ENCODE peak calls at places on chromosomes 11 and 22, in ten cellular contexts. M, Q, H, T, B, L, N, D, V and I are unnamed samples. For H3K27me3 and H3K4me1, the result is how much of the 10 kb centered on the place peaks cover.

GRCh38 chr11:86798988-86799387 is 1.4 kb upstream of the PRSS23 start:
- DNase-seq in M (no peak), Q (peak), H (no peak), T (no peak), B (no peak), L (no peak), N (no peak), D (peak), V (no peak), I (peak)

GRCh38 chr11:68881320-68881719 is 22.3 kb downstream of the MRPL21 start:
- DNase-seq in M (no peak), Q (no peak), H (no peak), T (no peak), B (no peak), L (no peak), N (no peak), D (no peak), V (no peak), I (no peak)

GRCh38 chr11:35617687-35618496 is at the start of gene FJX1:
- DNase-seq in M (peak), Q (peak), H (peak), T (peak), B (peak), L (peak), N (no peak), D (peak), V (peak), I (peak)

GRCh38 chr11:90774727-90775572 is 552.1 kb upstream of the CHORDC1 start:
- DNase-seq in M (no peak), Q (no peak), H (no peak), T (no peak), B (peak), L (no peak), N (no peak), D (no peak), V (no peak), I (no peak)

GRCh38 chr11:9616042-9616640 is 42.7 kb downstream of the WEE1 start:
- DNase-seq in M (no peak), Q (peak), H (no peak), T (no peak), B (no peak), L (no peak), N (no peak), D (peak), V (no peak), I (no peak)

GRCh38 chr22:19429950-19430889 is 1.3 kb downstream of the HIRA start:
- DNase-seq in M (peak), Q (peak), H (no peak), T (peak), B (peak), L (no peak), N (peak), D (peak), V (no peak), I (peak)

GRCh38 chr11:37512156-37512780 is 914.2 kb upstream of the RAG2 start:
- DNase-seq in M (no peak), Q (no peak), H (no peak), T (no peak), B (no peak), L (no peak), N (no peak), D (no peak), V (no peak), I (no peak)

GRCh38 chr11:100914415-100914814 is 215.2 kb downstream of the PGR start:
- DNase-seq in M (no peak), Q (no peak), H (no peak), T (no peak), B (peak), L (no peak), N (no peak), D (no peak), V (no peak), I (no peak)

GRCh38 chr11:125263268-125263790 is 98.8 kb downstream of the PKNOX2 start:
- DNase-seq in M (peak), Q (peak), H (peak), T (peak), B (peak), L (peak), N (no peak), D (peak), V (peak), I (peak)

GRCh38 chr22:38513063-38513462 is 7.0 kb upstream of the DDX17 start:
- DNase-seq in M (peak), Q (no peak), H (no peak), T (no peak), B (peak), L (no peak), N (peak), D (no peak), V (no peak), I (peak)

GRCh38 chr11:110599207-110599606 is 113.0 kb downstream of the ARHGAP20 start:
- DNase-seq in M (no peak), Q (no peak), H (no peak), T (no peak), B (no peak), L (no peak), N (no peak), D (no peak), V (no peak), I (no peak)

GRCh38 chr11:95767498-95767897 is 22.1 kb downstream of the FAM76B start:
- DNase-seq in M (no peak), Q (peak), H (no peak), T (no peak), B (no peak), L (no peak), N (no peak), D (peak), V (no peak), I (no peak)

GRCh38 chr22:38733329-38734202 is 22.2 kb downstream of the SUN2 start:
- DNase-seq in M (peak), Q (peak), H (peak), T (peak), B (peak), L (no peak), N (peak), D (peak), V (no peak), I (peak)

GRCh38 chr11:93099811-93100210 is 98.0 kb downstream of the SLC36A4 start:
- DNase-seq in M (no peak), Q (peak), H (no peak), T (no peak), B (no peak), L (no peak), N (no peak), D (peak), V (no peak), I (peak)

GRCh38 chr11:116578971-116579687 is 193.7 kb downstream of the BUD13 start:
- DNase-seq in M (no peak), Q (no peak), H (no peak), T (no peak), B (peak), L (peak), N (no peak), D (no peak), V (peak), I (no peak)

GRCh38 chr22:27778299-27779090 is 23.1 kb downstream of the MN1 start:
- DNase-seq in M (no peak), Q (no peak), H (no peak), T (no peak), B (no peak), L (no peak), N (no peak), D (peak), V (no peak), I (no peak)

GRCh38 chr11:19079643-19080440 is 19.3 kb upstream of the MRGPRX2 start:
- DNase-seq in M (no peak), Q (peak), H (no peak), T (no peak), B (no peak), L (no peak), N (no peak), D (peak), V (no peak), I (peak)

GRCh38 chr11:63599211-63600122 is 14.8 kb downstream of the PLAAT3 start:
- DNase-seq in M (no peak), Q (peak), H (no peak), T (no peak), B (no peak), L (no peak), N (no peak), D (peak), V (no peak), I (no peak)

GRCh38 chr11:47215366-47215925 is 672 bp downstream of the DDB2 start:
- DNase-seq in M (no peak), Q (no peak), H (no peak), T (no peak), B (no peak), L (no peak), N (no peak), D (no peak), V (no peak), I (no peak)

DNA sequence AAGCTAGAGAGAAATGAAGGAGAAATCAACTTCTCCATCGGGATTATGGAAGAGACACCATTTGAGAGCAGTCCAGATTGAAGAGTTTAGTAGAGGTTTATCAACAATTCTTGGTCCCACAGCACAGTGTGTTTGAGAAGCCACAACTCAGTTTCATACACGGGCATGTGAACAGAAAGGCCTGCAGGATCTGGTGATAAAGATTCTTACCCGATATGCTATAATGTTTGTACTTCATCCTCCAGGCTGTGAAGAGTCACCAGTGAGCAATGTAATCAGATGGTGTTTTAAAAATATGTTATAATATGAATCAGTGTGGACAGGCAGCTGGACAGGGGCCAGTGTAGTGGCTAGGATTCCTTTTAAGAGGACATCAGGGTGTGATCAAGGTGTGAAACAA is 29.7 kb upstream of the VWA5A start:
- DNase-seq in M (no peak), Q (peak), H (no peak), T (no peak), B (no peak), L (no peak), N (no peak), D (peak), V (no peak), I (no peak)
- H3K27me3 ChIP-seq in M (under half), Q (under half), H (under half), T (under half), B (under half), L (under half), N (under half), D (under half), V (under half), I (under half)

GRCh38 chr11:118090545-118091162 is 3.9 kb upstream of the SMIM35 start:
- DNase-seq in M (no peak), Q (no peak), H (no peak), T (no peak), B (no peak), L (no peak), N (no peak), D (no peak), V (no peak), I (no peak)
- H3K4me1 ChIP-seq in M (under half), Q (under half), H (under half), T (under half), B (under half), L (under half), N (under half), D (under half), V (under half), I (under half)

GRCh38 chr11:78158987-78159662 is 19.7 kb upstream of the ALG8 start:
- DNase-seq in M (no peak), Q (peak), H (no peak), T (no peak), B (no peak), L (no peak), N (no peak), D (no peak), V (no peak), I (no peak)
- H3K27ac ChIP-seq in M (peak), Q (peak), H (peak), T (no peak), B (no peak), L (no peak), N (no peak), D (no peak), V (no peak), I (no peak)

GRCh38 chr11:64705501-64705900 is 17.5 kb downstream of the NRXN2 start:
- DNase-seq in M (no peak), Q (no peak), H (no peak), T (no peak), B (no peak), L (no peak), N (no peak), D (no peak), V (no peak), I (no peak)
- H3K27me3 ChIP-seq in M (half or more), Q (under half), H (under half), T (under half), B (under half), L (half or more), N (under half), D (under half), V (under half), I (under half)

GRCh38 chr11:118572075-118572913 is at the start of gene ARCN1:
- DNase-seq in M (peak), Q (peak), H (peak), T (peak), B (peak), L (peak), N (peak), D (peak), V (peak), I (peak)

GRCh38 chr11:118574636-118575035 is 2.4 kb downstream of the ARCN1 start:
- DNase-seq in M (no peak), Q (no peak), H (no peak), T (no peak), B (no peak), L (no peak), N (no peak), D (no peak), V (no peak), I (no peak)

GRCh38 chr11:118570787-118571186 is 1.4 kb upstream of the ARCN1 start:
- DNase-seq in M (no peak), Q (no peak), H (no peak), T (no peak), B (no peak), L (no peak), N (no peak), D (no peak), V (no peak), I (no peak)

GRCh38 chr11:118569670-118570069 is 2.5 kb upstream of the ARCN1 start:
- DNase-seq in M (no peak), Q (no peak), H (no peak), T (no peak), B (no peak), L (no peak), N (no peak), D (no peak), V (no peak), I (no peak)

GRCh38 chr11:118572914-118573550 is 823 bp downstream of the ARCN1 start:
- DNase-seq in M (no peak), Q (peak), H (no peak), T (no peak), B (peak), L (no peak), N (no peak), D (peak), V (peak), I (no peak)
- H3K4me1 ChIP-seq in M (half or more), Q (under half), H (under half), T (under half), B (under half), L (under half), N (under half), D (under half), V (under half), I (under half)

GRCh38 chr11:13682212-13682611 is 13.7 kb downstream of the FAR1 start:
- DNase-seq in M (no peak), Q (no peak), H (no peak), T (no peak), B (no peak), L (no peak), N (no peak), D (no peak), V (no peak), I (no peak)

GRCh38 chr11:13685461-13686108 is 17.1 kb downstream of the FAR1 start:
- DNase-seq in M (no peak), Q (peak), H (no peak), T (no peak), B (no peak), L (no peak), N (no peak), D (peak), V (no peak), I (peak)

GRCh38 chr11:13680501-13681264 is 12.2 kb downstream of the FAR1 start:
- DNase-seq in M (no peak), Q (no peak), H (no peak), T (no peak), B (peak), L (no peak), N (no peak), D (peak), V (no peak), I (no peak)

GRCh38 chr11:13679768-13680167 is 11.3 kb downstream of the FAR1 start:
- DNase-seq in M (no peak), Q (no peak), H (no peak), T (no peak), B (no peak), L (no peak), N (no peak), D (no peak), V (no peak), I (no peak)

GRCh38 chr11:13681470-13681869 is 13.0 kb downstream of the FAR1 start:
- DNase-seq in M (no peak), Q (no peak), H (no peak), T (no peak), B (no peak), L (no peak), N (no peak), D (no peak), V (no peak), I (no peak)
- H3K27ac ChIP-seq in M (peak), Q (no peak), H (no peak), T (no peak), B (no peak), L (no peak), N (no peak), D (no peak), V (no peak), I (no peak)

GRCh38 chr22:49181431-49181830 is 646.2 kb downstream of the BRD1 start:
- DNase-seq in M (no peak), Q (no peak), H (no peak), T (no peak), B (no peak), L (no peak), N (peak), D (no peak), V (no peak), I (no peak)
- H3K27me3 ChIP-seq in M (under half), Q (under half), H (under half), T (under half), B (under half), L (under half), N (under half), D (under half), V (under half), I (under half)

DNA sequence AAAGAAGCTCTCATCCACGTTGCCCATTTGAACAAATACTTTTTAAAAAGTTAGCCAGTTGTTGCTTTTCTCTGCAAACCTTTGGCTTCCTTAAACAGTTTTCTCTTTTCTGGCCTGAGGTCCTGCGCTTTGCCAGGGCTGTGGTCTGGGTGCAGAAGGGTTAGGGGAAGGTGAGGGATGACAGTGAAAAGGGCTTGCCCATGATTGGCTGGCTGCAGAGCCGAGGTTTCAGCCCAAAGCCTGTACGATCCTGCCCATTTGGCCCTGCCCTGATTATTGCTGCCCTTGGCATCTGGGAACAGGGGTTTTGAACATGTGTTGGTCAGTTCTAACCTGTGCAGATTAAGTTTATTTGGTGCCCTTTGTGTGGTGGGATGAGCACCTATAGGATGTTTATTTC is 1.5 kb downstream of the INCENP start:
- DNase-seq in M (no peak), Q (no peak), H (no peak), T (no peak), B (no peak), L (no peak), N (no peak), D (no peak), V (no peak), I (no peak)
- H3K4me1 ChIP-seq in M (under half), Q (under half), H (under half), T (under half), B (under half), L (under half), N (under half), D (under half), V (under half), I (under half)

GRCh38 chr22:39960791-39961746 is 872 bp downstream of the TMA7B start:
- DNase-seq in M (peak), Q (peak), H (no peak), T (no peak), B (no peak), L (no peak), N (peak), D (peak), V (no peak), I (peak)
- H3K27ac ChIP-seq in M (no peak), Q (peak), H (no peak), T (peak), B (no peak), L (no peak), N (peak), D (peak), V (no peak), I (no peak)